ENCODE peak calls at places on chromosomes 5 and 9, in seven cellular contexts. One of them, this sample, is unnamed. For H3K4me1, the result is how much of the 10 kb centered on the place peaks cover.

GRCh38 chr9:101354765-101355708 is 29.8 kb downstream of the BAAT start:
- DNase-seq in astrocyte: no peak
- DNase-seq in A549: no peak
- DNase-seq in GM23248: no peak
- DNase-seq in HepG2: no peak
- DNase-seq in aorta: no peak
- DNase-seq in neuronal stem cell: no peak
- DNase-seq in this sample: no peak

GRCh38 chr9:80222466-80223169 is 650.9 kb downstream of the TLE4 start:
- DNase-seq in astrocyte: no peak
- DNase-seq in A549: no peak
- DNase-seq in GM23248: no peak
- DNase-seq in HepG2: no peak
- DNase-seq in aorta: no peak
- DNase-seq in neuronal stem cell: no peak
- DNase-seq in this sample: no peak

GRCh38 chr5:145762833-145763232 is 72.3 kb downstream of the PRELID2 start:
- DNase-seq in astrocyte: no peak
- DNase-seq in A549: no peak
- DNase-seq in GM23248: no peak
- DNase-seq in HepG2: no peak
- DNase-seq in aorta: no peak
- DNase-seq in neuronal stem cell: no peak
- DNase-seq in this sample: no peak

GRCh38 chr9:83219154-83219923 is 156.4 kb upstream of the RASEF start:
- DNase-seq in astrocyte: peak
- DNase-seq in A549: peak
- DNase-seq in GM23248: peak
- DNase-seq in HepG2: peak
- DNase-seq in aorta: peak
- DNase-seq in neuronal stem cell: peak
- DNase-seq in this sample: peak

GRCh38 chr9:122954253-122954691 is 13.5 kb downstream of the RABGAP1 start:
- DNase-seq in astrocyte: peak
- DNase-seq in A549: no peak
- DNase-seq in GM23248: peak
- DNase-seq in HepG2: no peak
- DNase-seq in aorta: no peak
- DNase-seq in neuronal stem cell: no peak
- DNase-seq in this sample: peak

GRCh38 chr9:81431662-81432061 is 257.7 kb downstream of the TLE1 start:
- DNase-seq in astrocyte: peak
- DNase-seq in A549: no peak
- DNase-seq in GM23248: peak
- DNase-seq in HepG2: no peak
- DNase-seq in aorta: no peak
- DNase-seq in neuronal stem cell: no peak
- DNase-seq in this sample: peak

GRCh38 chr5:172683696-172684464 is 42.8 kb downstream of the NEURL1B start:
- DNase-seq in astrocyte: no peak
- DNase-seq in A549: no peak
- DNase-seq in GM23248: no peak
- DNase-seq in HepG2: no peak
- DNase-seq in aorta: peak
- DNase-seq in neuronal stem cell: no peak
- DNase-seq in this sample: no peak

GRCh38 chr5:91380491-91381133 is 2.5 kb downstream of the ARRDC3 start:
- DNase-seq in astrocyte: peak
- DNase-seq in A549: peak
- DNase-seq in GM23248: peak
- DNase-seq in HepG2: peak
- DNase-seq in aorta: peak
- DNase-seq in neuronal stem cell: peak
- DNase-seq in this sample: peak

GRCh38 chr9:90449213-90449925 is 193.3 kb downstream of the DIRAS2 start:
- DNase-seq in astrocyte: no peak
- DNase-seq in A549: no peak
- DNase-seq in GM23248: no peak
- DNase-seq in HepG2: no peak
- DNase-seq in aorta: no peak
- DNase-seq in neuronal stem cell: no peak
- DNase-seq in this sample: no peak

GRCh38 chr9:105259274-105259673 is 14.8 kb downstream of the SLC44A1 start:
- DNase-seq in astrocyte: no peak
- DNase-seq in A549: no peak
- DNase-seq in GM23248: no peak
- DNase-seq in HepG2: no peak
- DNase-seq in aorta: no peak
- DNase-seq in neuronal stem cell: no peak
- DNase-seq in this sample: no peak

GRCh38 chr9:105258225-105258737 is 13.8 kb downstream of the SLC44A1 start:
- DNase-seq in astrocyte: no peak
- DNase-seq in A549: no peak
- DNase-seq in GM23248: no peak
- DNase-seq in HepG2: no peak
- DNase-seq in aorta: no peak
- DNase-seq in neuronal stem cell: no peak
- DNase-seq in this sample: no peak

GRCh38 chr9:105259731-105260612 is 15.5 kb downstream of the SLC44A1 start:
- DNase-seq in astrocyte: no peak
- DNase-seq in A549: no peak
- DNase-seq in GM23248: no peak
- DNase-seq in HepG2: no peak
- DNase-seq in aorta: no peak
- DNase-seq in neuronal stem cell: no peak
- DNase-seq in this sample: no peak

GRCh38 chr9:105264380-105264779 is 19.9 kb downstream of the SLC44A1 start:
- DNase-seq in astrocyte: no peak
- DNase-seq in A549: no peak
- DNase-seq in GM23248: peak
- DNase-seq in HepG2: no peak
- DNase-seq in aorta: no peak
- DNase-seq in neuronal stem cell: no peak
- DNase-seq in this sample: no peak

DNA sequence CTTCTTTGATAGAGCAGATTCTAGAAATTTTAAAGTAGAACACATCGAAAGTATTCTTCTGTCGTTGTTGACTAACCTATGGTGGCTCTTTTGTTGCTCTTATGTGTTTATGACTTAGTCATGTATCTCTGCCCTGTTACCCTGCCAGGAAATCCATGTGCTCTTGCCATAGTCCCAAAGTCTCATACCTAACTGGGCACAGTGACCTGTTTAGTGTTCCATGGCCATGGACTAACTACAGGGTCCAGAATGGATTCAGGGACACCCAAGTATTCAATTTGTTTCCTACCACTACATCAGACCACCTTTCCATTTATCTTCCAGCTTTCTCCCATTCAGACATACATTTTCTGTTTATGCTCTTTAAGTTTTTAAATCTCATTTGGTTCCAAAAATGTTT is 18.0 kb downstream of the SLC44A1 start:
- DNase-seq in astrocyte: no peak
- DNase-seq in A549: no peak
- DNase-seq in GM23248: no peak
- DNase-seq in HepG2: no peak
- DNase-seq in aorta: no peak
- DNase-seq in neuronal stem cell: no peak
- DNase-seq in this sample: no peak
- H3K4me1 ChIP-seq in astrocyte: under half
- H3K4me1 ChIP-seq in A549: under half
- H3K4me1 ChIP-seq in GM23248: under half
- H3K4me1 ChIP-seq in HepG2: under half
- H3K4me1 ChIP-seq in aorta: under half
- H3K4me1 ChIP-seq in neuronal stem cell: under half
- H3K4me1 ChIP-seq in this sample: under half

GRCh38 chr5:6633469-6634326 is 458 bp downstream of the SRD5A1 start:
- DNase-seq in astrocyte: peak
- DNase-seq in A549: peak
- DNase-seq in GM23248: peak
- DNase-seq in HepG2: no peak
- DNase-seq in aorta: peak
- DNase-seq in neuronal stem cell: no peak
- DNase-seq in this sample: peak

GRCh38 chr5:6636293-6636692 is 3.1 kb downstream of the SRD5A1 start:
- DNase-seq in astrocyte: no peak
- DNase-seq in A549: no peak
- DNase-seq in GM23248: no peak
- DNase-seq in HepG2: no peak
- DNase-seq in aorta: no peak
- DNase-seq in neuronal stem cell: no peak
- DNase-seq in this sample: no peak

GRCh38 chr5:6634327-6634713 is 1.1 kb downstream of the SRD5A1 start:
- DNase-seq in astrocyte: no peak
- DNase-seq in A549: peak
- DNase-seq in GM23248: peak
- DNase-seq in HepG2: no peak
- DNase-seq in aorta: no peak
- DNase-seq in neuronal stem cell: no peak
- DNase-seq in this sample: no peak

GRCh38 chr5:6632931-6633468 is at the start of the genes NSUN2 and SRD5A1:
- DNase-seq in astrocyte: peak
- DNase-seq in A549: peak
- DNase-seq in GM23248: peak
- DNase-seq in HepG2: peak
- DNase-seq in aorta: peak
- DNase-seq in neuronal stem cell: peak
- DNase-seq in this sample: peak

DNA sequence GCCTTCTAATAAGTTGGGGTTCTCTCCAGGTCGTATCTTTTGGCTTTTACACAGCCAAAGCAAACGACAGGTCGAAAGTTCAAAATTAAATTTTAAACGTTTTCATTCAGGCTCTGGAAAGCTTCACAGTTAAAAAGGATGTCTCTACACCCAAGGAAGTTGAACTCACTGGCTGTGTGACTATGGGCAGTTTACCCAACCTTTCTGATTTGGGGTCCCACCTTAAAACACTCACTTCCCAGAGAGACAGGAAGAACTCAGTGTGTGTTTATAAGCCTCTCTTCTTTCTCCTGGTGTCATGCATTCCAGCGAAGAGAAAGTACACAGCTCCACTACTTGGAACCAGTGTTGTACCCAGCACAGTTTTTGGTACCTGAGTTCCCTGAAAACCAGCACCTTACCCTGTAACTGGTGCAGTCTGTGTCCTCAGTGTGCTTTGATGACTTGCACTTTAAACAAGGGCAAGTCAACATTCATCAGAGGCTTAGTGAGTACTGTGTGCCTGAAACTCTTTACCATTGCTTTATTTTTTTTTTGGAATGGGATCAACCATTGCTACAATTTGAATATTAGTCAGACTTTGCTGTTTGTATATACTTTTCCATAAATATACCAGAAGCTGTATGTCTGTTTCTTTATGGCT is 1.7 kb downstream of the SRD5A1 start:
- DNase-seq in astrocyte: no peak
- DNase-seq in A549: no peak
- DNase-seq in GM23248: peak
- DNase-seq in HepG2: peak
- DNase-seq in aorta: no peak
- DNase-seq in neuronal stem cell: no peak
- DNase-seq in this sample: peak
- H3K27ac ChIP-seq in astrocyte: no peak
- H3K27ac ChIP-seq in A549: no peak
- H3K27ac ChIP-seq in GM23248: no peak
- H3K27ac ChIP-seq in HepG2: peak
- H3K27ac ChIP-seq in aorta: no peak
- H3K27ac ChIP-seq in neuronal stem cell: no peak
- H3K27ac ChIP-seq in this sample: no peak

GRCh38 chr9:114097613-114098020 is 1.5 kb downstream of the KIF12 start:
- DNase-seq in astrocyte: peak
- DNase-seq in A549: no peak
- DNase-seq in GM23248: peak
- DNase-seq in HepG2: no peak
- DNase-seq in aorta: no peak
- DNase-seq in neuronal stem cell: no peak
- DNase-seq in this sample: no peak
- H3K4me1 ChIP-seq in astrocyte: under half
- H3K4me1 ChIP-seq in A549: under half
- H3K4me1 ChIP-seq in GM23248: under half
- H3K4me1 ChIP-seq in HepG2: half or more
- H3K4me1 ChIP-seq in aorta: under half
- H3K4me1 ChIP-seq in neuronal stem cell: under half
- H3K4me1 ChIP-seq in this sample: under half

GRCh38 chr9:125757834-125758233 is 10.7 kb downstream of the PBX3 start:
- DNase-seq in astrocyte: no peak
- DNase-seq in A549: no peak
- DNase-seq in GM23248: no peak
- DNase-seq in HepG2: no peak
- DNase-seq in aorta: no peak
- DNase-seq in neuronal stem cell: no peak
- DNase-seq in this sample: no peak

GRCh38 chr9:125758986-125759811 is 12.0 kb downstream of the PBX3 start:
- DNase-seq in astrocyte: no peak
- DNase-seq in A549: no peak
- DNase-seq in GM23248: peak
- DNase-seq in HepG2: peak
- DNase-seq in aorta: peak
- DNase-seq in neuronal stem cell: no peak
- DNase-seq in this sample: no peak

GRCh38 chr9:125761685-125762084 is 14.5 kb downstream of the PBX3 start:
- DNase-seq in astrocyte: no peak
- DNase-seq in A549: no peak
- DNase-seq in GM23248: no peak
- DNase-seq in HepG2: no peak
- DNase-seq in aorta: no peak
- DNase-seq in neuronal stem cell: no peak
- DNase-seq in this sample: no peak

GRCh38 chr9:125760537-125760936 is 13.4 kb downstream of the PBX3 start:
- DNase-seq in astrocyte: no peak
- DNase-seq in A549: no peak
- DNase-seq in GM23248: no peak
- DNase-seq in HepG2: no peak
- DNase-seq in aorta: no peak
- DNase-seq in neuronal stem cell: no peak
- DNase-seq in this sample: no peak

DNA sequence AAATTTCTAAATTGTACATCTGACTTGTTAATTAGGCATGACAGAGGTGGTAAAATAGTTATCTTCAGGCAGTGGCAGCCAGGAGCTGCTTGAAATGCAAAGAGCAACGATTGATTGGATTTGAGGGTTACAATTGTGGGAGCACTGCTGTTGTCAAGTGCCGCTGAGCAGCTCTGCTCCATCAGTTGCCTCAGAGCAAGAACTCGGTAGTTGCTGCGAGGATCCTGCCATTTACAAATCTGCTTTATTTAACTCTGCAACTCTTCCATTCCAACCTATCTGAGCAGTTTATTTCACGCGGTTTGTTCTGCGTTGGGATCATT is 12.6 kb downstream of the PBX3 start:
- DNase-seq in astrocyte: no peak
- DNase-seq in A549: no peak
- DNase-seq in GM23248: peak
- DNase-seq in HepG2: no peak
- DNase-seq in aorta: no peak
- DNase-seq in neuronal stem cell: no peak
- DNase-seq in this sample: no peak
- H3K27ac ChIP-seq in astrocyte: no peak
- H3K27ac ChIP-seq in A549: no peak
- H3K27ac ChIP-seq in GM23248: peak
- H3K27ac ChIP-seq in HepG2: no peak
- H3K27ac ChIP-seq in aorta: no peak
- H3K27ac ChIP-seq in neuronal stem cell: no peak
- H3K27ac ChIP-seq in this sample: no peak

This sample was measured in IMR-90.